ENCODE peak calls at places on chromosomes 6 and 20, in six cellular contexts. E is heart left ventricle, Y is left lung, M is lung, K is uterus, W is mesendoderm. V is an unnamed sample.
A peak's percentile ranks its signal among the peaks of the same experiment; 100 is the strongest.

GRCh38 chr6:14765106-14765505 is 480.8 kb upstream of the JARID2 start:
- DNase-seq in M (no peak), W (no peak), Y (no peak), E (no peak), K (no peak), V (no peak)

GRCh38 chr6:162615016-162615717 is 112.4 kb downstream of the PRKN start:
- DNase-seq in W (no peak), M (no peak), K (no peak), E (peak; percentile 58), Y (no peak), V (peak; percentile 21)

GRCh38 chr6:28336284-28337024 is 506 bp upstream of the ZSCAN31 start:
- DNase-seq in E (no peak), K (no peak), M (no peak), W (no peak), Y (no peak), V (no peak)

GRCh38 chr6:113526995-113527394 is 330.1 kb upstream of the MARCKS start:
- DNase-seq in M (no peak), E (no peak), K (no peak), Y (no peak), W (no peak), V (no peak)

GRCh38 chr20:16098890-16099639 is 474.2 kb downstream of the KIF16B start:
- DNase-seq in W (peak; percentile 2), K (no peak), E (no peak), M (no peak), Y (no peak), V (no peak)

GRCh38 chr6:47413752-47414516 is 63.7 kb upstream of the CD2AP start:
- DNase-seq in E (no peak), W (peak; percentile 71), M (no peak), K (no peak), Y (no peak), V (no peak)

GRCh38 chr20:25543068-25543467 is 42.3 kb downstream of the NINL start:
- DNase-seq in E (no peak), Y (no peak), W (no peak), M (no peak), K (no peak), V (no peak)

GRCh38 chr6:87873556-87873955 is 171.5 kb upstream of the AKIRIN2 start:
- DNase-seq in M (no peak), W (no peak), Y (no peak), E (no peak), K (no peak), V (no peak)

GRCh38 chr6:20366082-20366834 is 35.4 kb upstream of the E2F3 start:
- DNase-seq in K (no peak), W (peak; percentile 27), Y (no peak), M (no peak), E (no peak), V (no peak)

GRCh38 chr6:26017567-26017966 is 55.0 kb downstream of the TRIM38 start:
- DNase-seq in W (peak; percentile 95), M (peak; percentile 59), E (peak; percentile 79), K (peak; percentile 83), Y (peak; percentile 78), V (no peak)
- H3K27ac ChIP-seq in W (peak overlapping the region; percentile 95), M (peak overlapping the region; percentile 72), E (peak overlapping the region; percentile 87), K (peak overlapping the region; percentile 86), Y (peak overlapping the region; percentile 64), V (peak overlapping the region; percentile 32)

DNA sequence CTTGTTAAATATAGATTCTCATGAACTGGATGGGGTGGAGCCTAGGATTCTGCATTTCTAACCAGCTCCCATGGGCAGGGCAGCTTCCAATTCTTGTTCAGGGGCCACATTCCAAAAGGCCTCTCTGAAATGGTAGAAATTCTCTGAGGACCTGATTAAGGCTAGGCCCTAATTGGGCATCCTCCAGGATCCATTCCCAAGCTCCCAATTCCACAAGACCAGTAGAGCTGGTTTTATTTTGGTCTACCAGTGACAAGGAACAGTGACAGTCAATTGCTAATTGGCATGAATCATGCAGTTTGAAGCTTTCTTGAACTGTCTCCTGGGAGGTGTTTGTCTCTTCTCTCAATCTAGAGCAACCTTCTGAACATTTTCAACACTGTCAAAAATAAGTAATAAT is 3.0 kb downstream of the THBD start:
- DNase-seq in W (no peak), E (no peak), M (no peak), Y (no peak), K (no peak), V (no peak)
- H3K4me3 ChIP-seq in W (no peak overlapping the region), E (peak overlapping the region; percentile 88), M (no peak overlapping the region), Y (peak overlapping the region; percentile 53), K (no peak overlapping the region), V (peak overlapping the region; percentile 72)

GRCh38 chr20:53776858-53777257 is 183.2 kb upstream of the ZNF217 start:
- DNase-seq in E (no peak), Y (no peak), M (no peak), K (no peak), W (no peak), V (no peak)

GRCh38 chr20:53778041-53778516 is 184.4 kb upstream of the ZNF217 start:
- DNase-seq in K (no peak), W (no peak), M (no peak), E (no peak), Y (no peak), V (peak; percentile 61)

GRCh38 chr20:53778736-53779135 is 185.1 kb upstream of the ZNF217 start:
- DNase-seq in M (no peak), Y (no peak), E (no peak), K (no peak), W (no peak), V (no peak)

GRCh38 chr20:53773792-53774371 is 180.2 kb upstream of the ZNF217 start:
- DNase-seq in M (no peak), Y (no peak), K (no peak), E (no peak), W (no peak), V (no peak)

GRCh38 chr20:53774487-53775203 is 181.0 kb upstream of the ZNF217 start:
- DNase-seq in Y (no peak), E (no peak), M (no peak), K (no peak), W (no peak), V (no peak)
- H3K27ac ChIP-seq in Y (peak overlapping the region; percentile 54), E (peak overlapping the region; percentile 9), M (no peak overlapping the region), K (peak overlapping the region; percentile 43), W (no peak overlapping the region), V (no peak overlapping the region)

DNA sequence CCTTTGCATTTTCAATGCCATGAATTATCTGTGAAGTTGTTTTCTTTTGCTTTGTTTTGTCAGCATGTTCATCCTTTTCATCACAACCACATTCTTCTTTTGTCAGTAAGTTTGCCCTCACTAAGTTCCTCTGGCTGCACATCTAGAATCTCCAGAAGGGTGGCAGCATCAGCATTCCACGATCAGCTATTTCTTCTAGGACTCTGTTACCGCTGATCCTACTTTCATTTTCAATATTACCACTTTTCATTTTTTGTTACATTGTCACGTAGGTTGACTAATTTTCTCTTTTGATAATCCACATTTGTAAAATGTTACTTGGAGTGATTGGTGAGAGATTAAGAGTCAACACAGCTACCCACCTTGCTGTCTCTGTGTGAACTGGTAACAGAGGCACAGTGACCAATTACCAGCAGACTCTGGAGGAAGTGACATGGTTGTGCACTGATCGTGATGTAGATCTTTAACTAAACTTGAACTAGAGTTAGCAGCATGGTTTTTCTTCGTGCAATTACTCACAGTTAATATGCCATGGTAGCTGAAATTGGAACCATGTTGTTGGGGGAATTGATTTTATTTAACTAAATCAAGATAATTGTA is 307.9 kb upstream of the SLC35B3 start:
- DNase-seq in W (no peak), M (no peak), Y (no peak), E (no peak), K (no peak), V (no peak)
- H3K4me3 ChIP-seq in W (no peak overlapping the region), M (no peak overlapping the region), Y (peak overlapping the region; percentile 10), E (no peak overlapping the region), K (no peak overlapping the region), V (no peak overlapping the region)

DNA sequence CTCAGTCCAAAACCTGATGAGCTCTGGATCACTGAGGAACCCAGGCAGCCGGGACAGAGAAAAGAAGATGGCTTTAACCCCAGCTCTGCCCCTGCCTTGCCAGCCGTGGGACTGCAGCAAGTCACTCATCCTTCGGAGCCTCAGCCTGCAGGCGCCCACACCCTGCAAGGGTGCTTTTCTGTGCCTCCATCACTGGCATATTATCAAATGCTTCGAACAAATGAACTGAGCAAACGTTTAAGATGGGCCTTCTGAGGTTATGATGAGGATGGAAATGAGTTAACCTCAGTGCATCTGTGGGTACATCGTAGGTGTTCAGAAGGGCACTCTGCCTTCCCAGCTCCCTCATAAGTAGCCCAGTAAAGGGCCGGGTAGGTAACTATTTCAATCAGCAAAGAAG is 79.0 kb downstream of the NFATC2 start:
- DNase-seq in Y (no peak), K (no peak), E (no peak), W (no peak), M (no peak), V (no peak)
- H3K27ac ChIP-seq in Y (no peak overlapping the region), K (peak overlapping the region; percentile 48), E (no peak overlapping the region), W (no peak overlapping the region), M (no peak overlapping the region), V (no peak overlapping the region)

V was measured in gastrocnemius medialis.